ENCODE peak calls at places on chromosomes 6 and 20, in six cellular contexts. I is AG04450, B is foreskin fibroblast, L is endothelial cell, O is AG10803, N is uterus. A is an unnamed sample.

GRCh38 chr6:127026247-127026646 is 92.2 kb upstream of the RSPO3 start:
- DNase-seq in I (no peak), B (peak), L (no peak), O (no peak), N (no peak), A (no peak)

GRCh38 chr6:33417127-33417902 is 592 bp downstream of the CUTA start:
- DNase-seq in I (peak), B (peak), L (no peak), O (peak), N (no peak), A (peak)

GRCh38 chr6:63597142-63598000 is 25.1 kb downstream of the LOC128125822 start:
- DNase-seq in I (no peak), B (peak), L (no peak), O (no peak), N (no peak), A (no peak)

GRCh38 chr6:43966374-43966658 is 160.9 kb downstream of the MRPL14 start:
- DNase-seq in I (no peak), B (no peak), L (no peak), O (no peak), N (no peak), A (no peak)

GRCh38 chr6:11043961-11044711 is at the start of gene ELOVL2:
- DNase-seq in I (no peak), B (peak), L (peak), O (peak), N (no peak), A (peak)

GRCh38 chr6:33172307-33173227 is 19.7 kb downstream of the COL11A2 start:
- DNase-seq in I (no peak), B (peak), L (peak), O (peak), N (no peak), A (peak)

GRCh38 chr6:136647363-136647763 is 97.1 kb upstream of the MAP7 start:
- DNase-seq in I (peak), B (peak), L (no peak), O (peak), N (no peak), A (no peak)

GRCh38 chr6:146336200-146336599 is 207.4 kb upstream of the RAB32 start:
- DNase-seq in I (no peak), B (no peak), L (no peak), O (no peak), N (no peak), A (no peak)

GRCh38 chr6:145733770-145734169 is 1.6 kb downstream of the EPM2A start:
- DNase-seq in I (no peak), B (peak), L (no peak), O (no peak), N (no peak), A (no peak)

GRCh38 chr6:48664850-48665249 is 553.9 kb upstream of the PTCHD4 start:
- DNase-seq in I (peak), B (peak), L (no peak), O (peak), N (no peak), A (peak)

GRCh38 chr20:31845300-31845863 is at the start of gene FOXS1:
- DNase-seq in I (no peak), B (no peak), L (no peak), O (no peak), N (peak), A (no peak)

GRCh38 chr6:52617087-52617486 is 40.2 kb upstream of the TRAM2 start:
- DNase-seq in I (no peak), B (peak), L (no peak), O (no peak), N (no peak), A (no peak)

GRCh38 chr6:24332306-24332705 is 25.6 kb downstream of the DCDC2 start:
- DNase-seq in I (no peak), B (no peak), L (no peak), O (no peak), N (no peak), A (no peak)

GRCh38 chr6:127146935-127147334 is 28.5 kb downstream of the RSPO3 start:
- DNase-seq in I (peak), B (peak), L (peak), O (peak), N (no peak), A (peak)

GRCh38 chr6:21305827-21306469 is 287.6 kb upstream of the SOX4 start:
- DNase-seq in I (no peak), B (peak), L (no peak), O (peak), N (no peak), A (peak)

GRCh38 chr6:119594907-119595306 is 245.3 kb upstream of the MAN1A1 start:
- DNase-seq in I (no peak), B (no peak), L (no peak), O (no peak), N (no peak), A (no peak)

GRCh38 chr20:20271277-20271676 is 96.6 kb upstream of the INSM1 start:
- DNase-seq in I (no peak), B (no peak), L (no peak), O (no peak), N (no peak), A (no peak)

GRCh38 chr6:89353702-89354392 is 1.3 kb upstream of the UBE2J1 start:
- DNase-seq in I (no peak), B (no peak), L (no peak), O (no peak), N (no peak), A (no peak)

GRCh38 chr6:107547061-107547840 is 57.3 kb downstream of the SOBP start:
- DNase-seq in I (no peak), B (no peak), L (no peak), O (no peak), N (no peak), A (no peak)

GRCh38 chr6:138162104-138162946 is 586 bp downstream of the ARFGEF3 start:
- DNase-seq in I (no peak), B (peak), L (peak), O (no peak), N (no peak), A (no peak)

GRCh38 chr20:437787-438486 is 24.4 kb downstream of the TBC1D20 start:
- DNase-seq in I (no peak), B (no peak), L (no peak), O (no peak), N (no peak), A (no peak)

GRCh38 chr20:32343438-32343837 is 14.7 kb upstream of the ASXL1 start:
- DNase-seq in I (no peak), B (peak), L (no peak), O (peak), N (no peak), A (peak)

GRCh38 chr6:11363881-11364576 is 131.6 kb upstream of the NEDD9 start:
- DNase-seq in I (no peak), B (no peak), L (no peak), O (no peak), N (no peak), A (no peak)

GRCh38 chr20:8981482-8981881 is 87.4 kb upstream of the PLCB4 start:
- DNase-seq in I (no peak), B (no peak), L (no peak), O (no peak), N (no peak), A (no peak)

GRCh38 chr6:89412071-89413005 is at the start of gene RRAGD:
- DNase-seq in I (no peak), B (peak), L (peak), O (no peak), N (peak), A (no peak)

GRCh38 chr6:118896339-118897136 is 2.6 kb downstream of the ASF1A start:
- DNase-seq in I (no peak), B (peak), L (no peak), O (peak), N (no peak), A (peak)

GRCh38 chr6:73983367-73983766 is 287.4 kb downstream of the CD109 start:
- DNase-seq in I (no peak), B (peak), L (no peak), O (peak), N (no peak), A (peak)

GRCh38 chr6:148997863-148998262 is 251.0 kb downstream of the UST start:
- DNase-seq in I (no peak), B (peak), L (no peak), O (peak), N (no peak), A (peak)

GRCh38 chr20:45538209-45538798 is 978 bp downstream of the WFDC6 start:
- DNase-seq in I (no peak), B (peak), L (no peak), O (no peak), N (no peak), A (peak)

GRCh38 chr6:109867970-109868358 is 110.1 kb upstream of the GPR6 start:
- DNase-seq in I (no peak), B (peak), L (no peak), O (peak), N (peak), A (no peak)

GRCh38 chr20:3888622-3889488 is at the start of gene PANK2:
- DNase-seq in I (peak), B (peak), L (peak), O (peak), N (peak), A (peak)

GRCh38 chr20:33042983-33043730 is 10.5 kb upstream of the BPIFB3 start:
- DNase-seq in I (no peak), B (no peak), L (no peak), O (no peak), N (no peak), A (no peak)

GRCh38 chr20:44477151-44477550 is 1.5 kb downstream of the TTPAL start:
- DNase-seq in I (no peak), B (no peak), L (no peak), O (no peak), N (no peak), A (no peak)

GRCh38 chr20:44479643-44480042 is 4.0 kb downstream of the TTPAL start:
- DNase-seq in I (no peak), B (no peak), L (no peak), O (no peak), N (no peak), A (no peak)

GRCh38 chr20:44475372-44475693 is 341 bp upstream of the TTPAL start:
- DNase-seq in I (no peak), B (no peak), L (no peak), O (no peak), N (no peak), A (no peak)

GRCh38 chr20:44478188-44478587 is 2.5 kb downstream of the TTPAL start:
- DNase-seq in I (no peak), B (no peak), L (no peak), O (no peak), N (no peak), A (no peak)

DNA sequence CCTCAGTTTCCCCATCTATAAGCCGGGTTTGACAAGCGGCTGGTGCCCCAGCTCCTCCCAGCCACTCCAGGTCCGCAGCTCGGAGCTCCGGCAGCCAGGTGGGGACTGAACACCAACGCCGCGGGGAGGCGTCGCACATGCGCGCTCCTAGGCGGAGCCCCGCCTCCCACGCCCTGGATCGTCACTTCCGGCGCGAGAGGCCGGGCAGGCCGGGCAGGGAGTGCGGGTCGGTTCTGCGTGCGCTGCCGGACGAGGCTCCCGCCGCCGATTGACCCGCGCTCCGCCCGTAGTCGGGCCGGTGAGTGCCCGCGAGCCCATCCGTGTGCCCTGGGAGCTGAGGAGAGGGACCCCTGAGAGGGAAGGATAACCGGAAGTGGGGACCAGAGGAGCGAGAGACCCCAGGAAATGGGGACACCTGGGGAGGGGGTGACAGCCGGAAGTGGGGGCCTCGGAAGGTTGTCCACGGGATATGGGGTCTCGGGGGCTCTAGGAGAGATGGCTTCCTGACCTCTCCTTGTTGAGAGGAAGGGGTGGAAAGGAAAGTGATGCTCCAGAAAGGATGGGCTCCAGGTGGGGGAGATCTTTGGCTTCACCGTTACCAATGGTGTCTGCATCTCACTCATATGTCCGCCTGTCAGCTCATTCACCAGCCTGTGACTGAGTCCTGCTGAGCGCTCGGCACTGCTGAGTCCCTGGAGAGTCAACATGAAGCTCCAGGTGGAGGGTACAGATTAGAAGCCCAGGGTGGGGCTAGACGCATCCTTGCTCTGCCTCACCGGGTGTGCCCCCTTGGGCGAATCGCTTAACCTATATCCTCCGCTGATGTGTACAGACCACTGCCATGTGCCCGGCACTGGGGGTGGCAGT is at the start of gene TTPAL:
- DNase-seq in I (peak), B (peak), L (peak), O (peak), N (peak), A (peak)
- TF ChIP-seq CTCF in I (peak), B (peak), L (no peak), O (peak), N (peak), A (peak)

GRCh38 chr6:169960891-169961611 is 209.6 kb downstream of the ERMARD start:
- DNase-seq in I (no peak), B (no peak), L (no peak), O (no peak), N (peak), A (no peak)

GRCh38 chr6:169958510-169958909 is 207.1 kb downstream of the ERMARD start:
- DNase-seq in I (no peak), B (no peak), L (no peak), O (no peak), N (no peak), A (no peak)

GRCh38 chr6:169960003-169960344 is 208.6 kb downstream of the ERMARD start:
- DNase-seq in I (no peak), B (no peak), L (no peak), O (no peak), N (no peak), A (no peak)

GRCh38 chr6:169960531-169960890 is 209.1 kb downstream of the ERMARD start:
- DNase-seq in I (no peak), B (no peak), L (no peak), O (no peak), N (no peak), A (no peak)

DNA sequence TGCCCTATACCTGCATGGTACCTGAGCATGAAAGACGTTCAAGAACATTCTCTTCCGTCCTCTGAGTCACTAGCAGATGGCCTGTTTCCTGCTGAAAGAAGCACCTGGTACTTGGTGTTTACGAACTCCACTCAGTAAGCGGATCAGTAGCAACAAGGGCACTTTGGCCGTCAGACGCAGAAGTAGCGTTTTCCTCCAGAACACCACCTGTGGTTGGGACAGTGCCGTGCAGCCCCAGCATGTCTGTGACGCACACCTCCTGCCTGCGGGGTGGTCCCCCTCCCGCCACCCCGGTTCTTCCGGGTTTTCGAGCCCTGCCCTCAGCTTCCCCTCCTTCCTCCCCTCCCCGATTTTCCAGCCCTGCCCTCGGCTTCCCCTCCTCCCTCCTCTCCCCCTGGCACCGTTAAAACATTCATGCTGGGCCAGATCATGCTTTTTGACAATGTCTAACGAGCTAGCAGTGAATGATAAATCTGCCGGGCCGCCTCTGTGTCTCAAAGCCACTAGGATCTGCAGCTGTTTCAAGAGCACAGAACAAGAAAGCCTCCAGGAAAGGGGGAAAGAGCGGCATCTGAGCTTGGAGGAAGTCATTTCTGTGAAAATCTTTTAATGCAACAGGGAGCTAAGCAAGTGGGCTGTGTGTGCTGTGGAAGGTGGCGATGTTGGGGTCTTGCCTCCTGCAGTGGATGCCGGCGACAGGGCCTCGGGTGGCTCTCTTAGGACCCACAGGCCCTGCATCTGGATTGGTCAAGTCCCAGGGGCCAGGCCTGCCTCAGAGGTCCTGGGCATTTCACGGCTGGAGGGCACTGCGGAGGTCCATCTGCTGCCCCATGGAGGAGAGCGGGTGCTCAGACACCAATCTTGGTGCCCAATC is 207.9 kb downstream of the ERMARD start:
- DNase-seq in I (no peak), B (no peak), L (no peak), O (no peak), N (peak), A (no peak)
- TF ChIP-seq CTCF in I (no peak), B (no peak), L (no peak), O (no peak), N (peak), A (no peak)

GRCh38 chr6:116938305-116938704 is 61.3 kb downstream of the RFX6 start:
- DNase-seq in I (no peak), B (no peak), L (no peak), O (no peak), N (no peak), A (no peak)

GRCh38 chr6:116945809-116946208 is 68.8 kb downstream of the RFX6 start:
- DNase-seq in I (no peak), B (no peak), L (no peak), O (peak), N (no peak), A (peak)

DNA sequence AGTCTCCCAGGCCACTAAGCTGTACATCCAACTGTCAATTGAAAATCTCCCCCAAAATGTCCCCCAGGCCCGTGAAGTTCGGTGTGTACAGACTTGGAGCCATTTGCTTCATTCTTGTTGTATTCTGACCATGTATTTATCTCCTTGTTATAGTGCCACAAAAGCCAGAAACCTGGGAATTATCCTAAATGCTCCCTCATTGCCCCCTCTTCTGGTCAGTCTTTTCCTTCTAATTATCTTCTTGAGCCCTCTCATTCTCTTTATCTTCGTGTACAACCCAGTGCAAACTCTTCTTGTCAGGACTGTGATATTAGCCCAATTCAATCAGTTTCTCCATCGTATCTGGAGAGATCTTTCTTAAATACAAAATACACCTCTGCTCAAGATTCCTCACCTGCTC is 64.7 kb downstream of the RFX6 start:
- DNase-seq in I (no peak), B (no peak), L (no peak), O (no peak), N (no peak), A (no peak)
- TF ChIP-seq CTCF in I (no peak), B (no peak), L (no peak), O (no peak), N (no peak), A (peak)

GRCh38 chr6:37741757-37742400 is 44.2 kb upstream of the MDGA1 start:
- DNase-seq in I (no peak), B (no peak), L (peak), O (peak), N (no peak), A (no peak)
- TF ChIP-seq CTCF in I (peak), B (peak), L (no peak), O (peak), N (no peak), A (peak)

A was measured in HFFc6.